ENCODE peak calls at places on chromosomes 6 and 20, in five cellular contexts. One of them, this sample, is unnamed.
A peak's percentile ranks its signal among the peaks of the same experiment; 100 is the strongest.

GRCh38 chr6:65997539-65997938 is 290.5 kb upstream of the EYS start:
- DNase-seq in GM04503: no peak
- DNase-seq in kidney epithelial cell: no peak
- DNase-seq in fibroblast of pulmonary artery: no peak
- DNase-seq in amygdala: no peak
- DNase-seq in this sample: no peak

GRCh38 chr6:44512868-44513641 is 125.5 kb downstream of the CDC5L start:
- DNase-seq in fibroblast of pulmonary artery: peak; percentile 32
- DNase-seq in GM04503: no peak
- DNase-seq in kidney epithelial cell: no peak
- DNase-seq in amygdala: no peak
- DNase-seq in this sample: peak; percentile 28

GRCh38 chr20:48686238-48687096 is 141.3 kb downstream of the PREX1 start:
- DNase-seq in amygdala: no peak
- DNase-seq in kidney epithelial cell: no peak
- DNase-seq in fibroblast of pulmonary artery: peak; percentile 78
- DNase-seq in GM04503: no peak
- DNase-seq in this sample: no peak

GRCh38 chr6:14763139-14763538 is 482.7 kb upstream of the JARID2 start:
- DNase-seq in amygdala: no peak
- DNase-seq in fibroblast of pulmonary artery: peak; percentile 30
- DNase-seq in kidney epithelial cell: no peak
- DNase-seq in GM04503: no peak
- DNase-seq in this sample: no peak

GRCh38 chr20:33685328-33686007 is 717 bp downstream of the E2F1 start:
- DNase-seq in kidney epithelial cell: no peak
- DNase-seq in amygdala: no peak
- DNase-seq in GM04503: no peak
- DNase-seq in fibroblast of pulmonary artery: no peak
- DNase-seq in this sample: no peak

GRCh38 chr20:26208296-26209091 is 511.8 kb upstream of the ZNF337 start:
- DNase-seq in fibroblast of pulmonary artery: no peak
- DNase-seq in amygdala: no peak
- DNase-seq in GM04503: no peak
- DNase-seq in kidney epithelial cell: no peak
- DNase-seq in this sample: no peak

GRCh38 chr6:143969077-143969476 is 39.0 kb downstream of the PLAGL1 start:
- DNase-seq in kidney epithelial cell: no peak
- DNase-seq in amygdala: no peak
- DNase-seq in GM04503: no peak
- DNase-seq in fibroblast of pulmonary artery: no peak
- DNase-seq in this sample: no peak

GRCh38 chr20:57395111-57395959 is 4.1 kb downstream of the RBM38 start:
- DNase-seq in amygdala: peak; percentile 86
- DNase-seq in kidney epithelial cell: peak; percentile 38
- DNase-seq in GM04503: no peak
- DNase-seq in fibroblast of pulmonary artery: peak; percentile 68
- DNase-seq in this sample: no peak

GRCh38 chr20:54268941-54269340 is 61.1 kb downstream of the PFDN4 start:
- DNase-seq in fibroblast of pulmonary artery: no peak
- DNase-seq in amygdala: no peak
- DNase-seq in kidney epithelial cell: no peak
- DNase-seq in GM04503: no peak
- DNase-seq in this sample: no peak

GRCh38 chr6:157143171-157143884 is 180.0 kb downstream of the TMEM242 start:
- DNase-seq in kidney epithelial cell: no peak
- DNase-seq in fibroblast of pulmonary artery: peak; percentile 92
- DNase-seq in amygdala: no peak
- DNase-seq in GM04503: peak; percentile 60
- DNase-seq in this sample: peak; percentile 96

GRCh38 chr20:8094415-8094818 is 37.6 kb upstream of the PLCB1 start:
- DNase-seq in GM04503: peak; percentile 11
- DNase-seq in kidney epithelial cell: no peak
- DNase-seq in amygdala: peak; percentile 5
- DNase-seq in fibroblast of pulmonary artery: peak; percentile 98
- DNase-seq in this sample: no peak

GRCh38 chr20:22560817-22561216 is 23.6 kb downstream of the FOXA2 start:
- DNase-seq in kidney epithelial cell: no peak
- DNase-seq in GM04503: no peak
- DNase-seq in fibroblast of pulmonary artery: no peak
- DNase-seq in amygdala: no peak
- DNase-seq in this sample: no peak

GRCh38 chr6:113894712-113895674 is 37.8 kb downstream of the MARCKS start:
- DNase-seq in GM04503: no peak
- DNase-seq in fibroblast of pulmonary artery: peak; percentile 35
- DNase-seq in kidney epithelial cell: no peak
- DNase-seq in amygdala: no peak
- DNase-seq in this sample: no peak